ENCODE peak calls at places on chromosomes 5 and 9, in six cellular contexts. A, D, V, U, R and J are unnamed samples. For H3K4me1, the result is how much of the 10 kb centered on the place peaks cover.

GRCh38 chr9:34540826-34541225 is 18.0 kb upstream of the ENHO start:
- DNase-seq in R (no peak), U (peak), V (peak), D (no peak), A (no peak), J (no peak)

GRCh38 chr5:76601470-76601869 is 21.7 kb downstream of the F2RL2 start:
- DNase-seq in R (no peak), D (peak), V (peak), A (peak), U (peak), J (no peak)

GRCh38 chr5:80093796-80094195 is 58.6 kb downstream of the THBS4 start:
- DNase-seq in R (no peak), D (peak), U (peak), V (no peak), A (peak), J (no peak)

GRCh38 chr5:73909474-73909873 is 283.5 kb downstream of the ARHGEF28 start:
- DNase-seq in R (no peak), V (no peak), A (no peak), U (no peak), D (no peak), J (no peak)

GRCh38 chr9:93673844-93674334 is 97.5 kb downstream of the PHF2 start:
- DNase-seq in R (peak), V (no peak), U (no peak), D (no peak), A (no peak), J (no peak)

GRCh38 chr5:78819707-78820106 is 165.4 kb downstream of the ARSB start:
- DNase-seq in R (no peak), D (peak), V (no peak), A (no peak), U (no peak), J (no peak)

GRCh38 chr5:149448831-149449714 is 70.0 kb upstream of the IL17B start:
- DNase-seq in R (no peak), V (peak), U (peak), D (peak), A (no peak), J (no peak)

GRCh38 chr5:60810438-60811085 is 33.5 kb downstream of the ELOVL7 start:
- DNase-seq in U (peak), R (no peak), V (peak), A (no peak), D (peak), J (no peak)

GRCh38 chr5:116575635-116576042 is 1.0 kb upstream of the SEMA6A start:
- DNase-seq in D (no peak), V (no peak), U (no peak), A (peak), R (peak), J (no peak)

GRCh38 chr9:123375725-123376132 is 19.7 kb downstream of the CRB2 start:
- DNase-seq in V (peak), D (peak), R (no peak), U (no peak), A (no peak), J (no peak)

GRCh38 chr5:67660149-67660548 is 463.6 kb upstream of the CD180 start:
- DNase-seq in U (no peak), V (no peak), A (no peak), R (no peak), D (peak), J (no peak)

GRCh38 chr5:14672508-14673394 is 8.2 kb downstream of the OTULIN start:
- DNase-seq in D (no peak), A (no peak), V (no peak), R (no peak), U (no peak), J (no peak)

GRCh38 chr5:65766781-65767180 is 44.8 kb downstream of the NLN start:
- DNase-seq in R (no peak), D (no peak), V (no peak), U (no peak), A (no peak), J (no peak)

GRCh38 chr9:117034862-117035261 is 347.8 kb downstream of the TRIM32 start:
- DNase-seq in R (no peak), V (peak), U (peak), D (peak), A (peak), J (no peak)

GRCh38 chr5:130151239-130151638 is 247.0 kb downstream of the CHSY3 start:
- DNase-seq in A (no peak), D (no peak), V (no peak), R (no peak), U (no peak), J (no peak)

GRCh38 chr9:95090871-95091573 is 226.5 kb downstream of the FANCC start:
- DNase-seq in A (no peak), V (no peak), R (peak), D (no peak), U (peak), J (no peak)

GRCh38 chr9:78871452-78872331 is 574.8 kb downstream of the PSAT1 start:
- DNase-seq in D (peak), A (no peak), R (no peak), V (peak), U (peak), J (no peak)

GRCh38 chr9:95073042-95073607 is 244.4 kb downstream of the FANCC start:
- DNase-seq in R (no peak), U (peak), A (no peak), D (peak), V (peak), J (no peak)

GRCh38 chr9:130895038-130895437 is 1.6 kb downstream of the QRFP start:
- DNase-seq in D (no peak), V (no peak), U (no peak), R (no peak), A (no peak), J (no peak)

GRCh38 chr5:173802670-173803165 is 85.4 kb upstream of the CPEB4 start:
- DNase-seq in D (peak), U (peak), R (peak), V (peak), A (no peak), J (no peak)

GRCh38 chr9:95724253-95724991 is 151.1 kb upstream of the ERCC6L2 start:
- DNase-seq in A (no peak), V (no peak), U (no peak), D (no peak), R (no peak), J (no peak)

GRCh38 chr5:118006229-118006628 is 982.1 kb downstream of the DTWD2 start:
- DNase-seq in R (no peak), A (no peak), D (no peak), V (no peak), U (no peak), J (no peak)

GRCh38 chr9:115999498-115999897 is 154.1 kb upstream of the PAPPA start:
- DNase-seq in D (no peak), U (peak), R (no peak), V (peak), A (no peak), J (no peak)

GRCh38 chr5:131068893-131069643 is 96.0 kb downstream of the HINT1 start:
- DNase-seq in V (no peak), U (no peak), R (no peak), D (no peak), A (no peak), J (no peak)

GRCh38 chr5:96548941-96549340 is 113.2 kb upstream of the CAST start:
- DNase-seq in U (peak), D (no peak), R (no peak), V (no peak), A (no peak), J (no peak)

GRCh38 chr5:111755264-111755941 is 1.6 kb downstream of the NREP start:
- DNase-seq in V (no peak), D (no peak), R (no peak), A (no peak), U (no peak), J (no peak)

GRCh38 chr9:35967042-35967441 is 9.1 kb upstream of the OR2S2 start:
- DNase-seq in R (no peak), D (no peak), A (no peak), U (no peak), V (no peak), J (no peak)

GRCh38 chr5:95621839-95622629 is 2.1 kb downstream of the GPR150 start:
- DNase-seq in D (no peak), R (no peak), A (no peak), V (no peak), U (no peak), J (no peak)

GRCh38 chr9:4226331-4227250 is 73.3 kb downstream of the GLIS3 start:
- DNase-seq in U (peak), D (peak), R (no peak), A (no peak), V (no peak), J (no peak)

GRCh38 chr5:180598316-180598701 is 7.0 kb upstream of the SCGB3A1 start:
- DNase-seq in V (no peak), U (no peak), D (no peak), R (no peak), A (no peak), J (no peak)

GRCh38 chr5:89241186-89241585 is 358.2 kb upstream of the MEF2C start:
- DNase-seq in V (peak), D (no peak), R (no peak), U (no peak), A (no peak), J (no peak)

GRCh38 chr5:124546643-124547042 is 199.8 kb downstream of the ZNF608 start:
- DNase-seq in A (peak), R (no peak), V (peak), D (peak), U (peak), J (peak)

GRCh38 chr5:39424751-39425524 is at the start of gene DAB2:
- DNase-seq in U (peak), R (peak), V (peak), A (peak), D (peak), J (peak)

GRCh38 chr5:67026278-67026677 is 170.3 kb downstream of the CD180 start:
- DNase-seq in U (no peak), D (no peak), V (no peak), R (no peak), A (no peak), J (no peak)

GRCh38 chr9:5488616-5489015 is 21.7 kb upstream of the PDCD1LG2 start:
- DNase-seq in V (no peak), R (no peak), U (no peak), A (no peak), D (no peak), J (no peak)

GRCh38 chr9:24296124-24296523 is 249.6 kb downstream of the IZUMO3 start:
- DNase-seq in U (no peak), A (no peak), D (no peak), V (no peak), R (no peak), J (no peak)

DNA sequence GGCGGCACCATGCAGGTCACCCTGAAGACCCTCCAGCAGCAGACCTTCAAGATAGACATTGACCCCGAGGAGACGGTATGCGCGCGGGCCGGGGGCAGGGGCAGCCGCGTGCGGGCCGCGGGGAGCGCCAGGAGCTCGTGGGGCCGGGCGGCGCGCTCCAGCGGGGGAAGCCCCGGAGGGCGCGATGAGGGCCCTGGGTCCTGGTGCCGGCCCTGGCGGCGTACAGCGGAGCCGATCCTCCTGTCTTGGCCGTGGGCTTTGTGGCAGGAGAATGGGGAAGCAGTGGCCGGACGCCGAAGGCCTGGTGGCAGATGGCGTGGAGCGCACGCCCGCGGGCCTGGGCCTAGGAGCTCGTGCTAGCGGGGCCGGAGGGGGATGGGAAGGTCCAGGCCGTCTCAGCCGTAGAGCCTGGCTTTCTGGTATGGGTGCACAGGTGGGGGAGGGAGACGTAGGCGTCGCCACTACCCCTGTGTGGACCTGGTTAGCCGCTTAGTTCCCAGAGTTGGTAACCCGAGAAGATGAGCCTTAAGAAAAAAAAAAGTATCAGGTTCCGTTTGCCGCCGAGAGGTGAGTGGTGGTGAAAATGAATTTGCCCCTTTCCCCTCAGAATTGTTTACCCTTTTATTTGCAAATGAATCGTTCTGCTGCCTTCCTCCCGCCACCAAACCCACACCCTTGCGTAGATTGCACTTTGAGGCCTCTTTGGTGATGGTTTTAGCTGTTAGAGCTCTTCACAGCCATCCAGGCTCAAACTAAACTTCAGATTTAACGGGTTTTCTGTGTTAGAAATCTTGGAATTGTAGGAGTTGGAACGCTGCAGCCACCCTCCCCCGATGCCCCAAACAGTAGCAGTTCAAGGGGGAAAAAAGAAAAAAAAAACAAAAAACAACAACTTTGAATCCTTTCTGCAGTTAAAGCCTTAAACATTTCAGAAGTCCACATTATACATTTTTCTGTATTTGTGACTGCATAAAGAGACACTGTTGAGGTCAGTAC is 840 bp downstream of the RAD23B start:
- DNase-seq in D (peak), R (peak), A (peak), U (peak), V (peak), J (no peak)
- H3K4me1 ChIP-seq in D (under half), R (under half), A (under half), U (under half), V (under half), J (half or more)

GRCh38 chr5:31273631-31274378 is 80.3 kb downstream of the CDH6 start:
- DNase-seq in U (no peak), D (no peak), R (no peak), V (no peak), A (no peak), J (no peak)
- H3K4me3 ChIP-seq in U (no peak), D (no peak), R (peak), V (peak), A (no peak), J (peak)

GRCh38 chr9:136848393-136849037 is 694 bp upstream of the PHPT1 start:
- DNase-seq in R (peak), V (peak), U (peak), A (peak), D (peak), J (no peak)
- H3K27ac ChIP-seq in R (peak), V (peak), U (peak), A (peak), D (peak), J (peak)

GRCh38 chr9:105713939-105714331 is 19.6 kb downstream of the TMEM38B start:
- DNase-seq in D (no peak), A (no peak), R (no peak), V (no peak), U (no peak), J (no peak)

GRCh38 chr9:105711867-105712266 is 17.5 kb downstream of the TMEM38B start:
- DNase-seq in R (no peak), V (no peak), D (no peak), A (no peak), U (no peak), J (no peak)

GRCh38 chr9:105712297-105712696 is 18.0 kb downstream of the TMEM38B start:
- DNase-seq in U (no peak), D (no peak), R (no peak), V (no peak), A (no peak), J (no peak)

GRCh38 chr9:105712773-105713172 is 18.4 kb downstream of the TMEM38B start:
- DNase-seq in A (no peak), R (no peak), D (no peak), U (no peak), V (no peak), J (no peak)

GRCh38 chr9:105713260-105713938 is 19.1 kb downstream of the TMEM38B start:
- DNase-seq in D (no peak), V (no peak), U (no peak), R (no peak), A (no peak), J (no peak)
- H3K4me1 ChIP-seq in D (under half), V (under half), U (under half), R (under half), A (under half), J (under half)

GRCh38 chr9:120842685-120843485 is at the start of gene PSMD5:
- DNase-seq in U (peak), A (peak), R (peak), V (peak), D (peak), J (peak)

GRCh38 chr9:120850315-120850714 is 7.6 kb upstream of the PSMD5 start:
- DNase-seq in U (no peak), D (no peak), V (no peak), R (no peak), A (no peak), J (no peak)

GRCh38 chr9:120846251-120846869 is 3.6 kb upstream of the PSMD5 start:
- DNase-seq in R (no peak), U (no peak), D (no peak), A (no peak), V (no peak), J (no peak)

GRCh38 chr9:120845255-120845654 is 2.5 kb upstream of the PSMD5 start:
- DNase-seq in U (no peak), D (no peak), V (no peak), A (no peak), R (no peak), J (no peak)

GRCh38 chr9:120846906-120847305 is 4.2 kb upstream of the PSMD5 start:
- DNase-seq in A (no peak), V (no peak), R (no peak), U (no peak), D (peak), J (no peak)
- H3K4me3 ChIP-seq in A (no peak), V (no peak), R (no peak), U (no peak), D (no peak), J (no peak)

GRCh38 chr5:909994-910768 is 17.5 kb downstream of the TRIP13 start:
- DNase-seq in U (no peak), D (no peak), A (no peak), R (no peak), V (no peak), J (no peak)

GRCh38 chr5:910769-911160 is 18.1 kb downstream of the TRIP13 start:
- DNase-seq in R (no peak), V (no peak), U (no peak), A (no peak), D (no peak), J (no peak)

GRCh38 chr5:909086-909485 is 16.4 kb downstream of the TRIP13 start:
- DNase-seq in A (no peak), R (no peak), V (no peak), U (no peak), D (no peak), J (no peak)

GRCh38 chr5:912356-913091 is 19.8 kb downstream of the TRIP13 start:
- DNase-seq in V (peak), D (peak), U (peak), R (no peak), A (peak), J (no peak)

DNA sequence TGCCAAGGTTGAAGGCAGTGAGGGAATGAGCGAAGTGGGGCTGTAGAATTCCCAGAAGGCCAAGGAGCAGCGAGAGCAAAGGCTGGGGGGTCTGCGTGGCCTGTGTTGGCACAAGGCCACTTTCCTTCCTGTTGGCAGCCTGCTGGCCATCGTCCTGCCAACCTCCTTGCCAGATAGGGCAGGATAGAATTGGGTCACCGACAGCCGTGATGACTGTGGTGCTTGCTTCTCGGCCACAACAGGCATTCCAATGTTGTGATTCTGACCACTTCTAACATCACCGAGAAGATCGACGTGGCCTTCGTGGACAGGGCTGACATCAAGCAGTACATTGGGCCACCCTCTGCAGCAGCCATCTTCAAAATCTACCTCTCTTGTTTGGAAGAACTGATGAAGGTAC is 18.9 kb downstream of the TRIP13 start:
- DNase-seq in R (no peak), A (no peak), V (peak), U (peak), D (no peak), J (no peak)
- H3K27ac ChIP-seq in R (no peak), A (no peak), V (peak), U (peak), D (no peak), J (no peak)